ENCODE peak calls at places on chromosome 1, in nine cellular contexts. M is endothelial cell; P is NCI-H2171 treated with DMSO at 0.1 percent for 48 hours; K is stimulated activated effector memory CD8-positive, alpha-beta T cell treated with anti-CD3 and anti-CD28 coated beads, Interleukin-12 subunit alpha, Interleukin-12 subunit beta, amount 100 ng/mL, for 72 hours; Q is GM03348; B is KG1; O is Calu3; H is choroid plexus epithelial cell; R is colonic mucosa. G is an unnamed sample.

GRCh38 chr1:178774263-178774662 is 49.2 kb downstream of the RALGPS2 start:
- DNase-seq in P (peak; percentile 54), Q (peak; percentile 20), H (peak; percentile 61), O (no peak), R (no peak), B (peak; percentile 44), M (no peak), K (no peak), G (peak; percentile 25)

GRCh38 chr1:244863491-244864252 is 671 bp downstream of the HNRNPU start:
- DNase-seq in P (no peak), R (peak; percentile 35), O (no peak), Q (peak; percentile 25), B (no peak), K (peak; percentile 72), H (no peak), M (no peak), G (no peak)

GRCh38 chr1:199671684-199672083 is 355.8 kb upstream of the NR5A2 start:
- DNase-seq in Q (no peak), M (no peak), R (no peak), B (no peak), H (no peak), K (no peak), P (no peak), O (no peak), G (no peak)

GRCh38 chr1:207830788-207831187 is 78.9 kb downstream of the CD46 start:
- DNase-seq in R (no peak), M (no peak), Q (no peak), B (no peak), H (no peak), O (no peak), K (no peak), P (no peak), G (no peak)

GRCh38 chr1:218537131-218537904 is 192.2 kb downstream of the TGFB2 start:
- DNase-seq in O (no peak), Q (peak; percentile 77), H (peak; percentile 87), R (no peak), B (no peak), M (no peak), P (no peak), K (no peak), G (peak; percentile 93)

GRCh38 chr1:163172596-163172995 is 30.1 kb downstream of the RGS5 start:
- DNase-seq in P (no peak), M (no peak), Q (no peak), K (no peak), O (no peak), H (no peak), B (no peak), R (no peak), G (no peak)

GRCh38 chr1:26122988-26123973 is 11.7 kb downstream of the PDIK1L start:
- DNase-seq in Q (peak; percentile 48), M (no peak), K (no peak), B (no peak), P (no peak), O (no peak), R (no peak), H (peak; percentile 78), G (peak; percentile 78)

GRCh38 chr1:161378014-161378413 is 10.3 kb upstream of the CFAP126 start:
- DNase-seq in Q (no peak), B (no peak), P (no peak), M (no peak), O (no peak), R (no peak), K (no peak), H (no peak), G (no peak)

GRCh38 chr1:181101581-181102226 is 13.2 kb downstream of the IER5 start:
- DNase-seq in K (no peak), R (no peak), H (peak; percentile 90), O (no peak), P (peak; percentile 91), M (no peak), Q (peak; percentile 44), B (no peak), G (peak; percentile 79)